ENCODE peak calls at places on chromosomes 6 and 20, in five cellular contexts. One of them, this sample, is unnamed.

GRCh38 chr6:81727876-81728517 is 24.5 kb downstream of the TENT5A start:
- ATAC-seq in Right ventricle myocardium superior: peak
- ATAC-seq in activated naive CD8-positive, alpha-beta T cell treated with anti-CD3 and anti-CD28 coated beads, Interleukin-2, amount 50 U/mL, for 24 hours: no peak
- ATAC-seq in body of pancreas: peak
- ATAC-seq in Right ventricle myocardium inferior: no peak
- ATAC-seq in this sample: no peak

GRCh38 chr6:85579581-85579980 is 14.1 kb downstream of the SNX14 start:
- ATAC-seq in Right ventricle myocardium inferior: no peak
- ATAC-seq in activated naive CD8-positive, alpha-beta T cell treated with anti-CD3 and anti-CD28 coated beads, Interleukin-2, amount 50 U/mL, for 24 hours: no peak
- ATAC-seq in body of pancreas: no peak
- ATAC-seq in Right ventricle myocardium superior: no peak
- ATAC-seq in this sample: no peak

GRCh38 chr20:45670139-45670538 is at the start of gene WFDC11:
- ATAC-seq in body of pancreas: no peak
- ATAC-seq in activated naive CD8-positive, alpha-beta T cell treated with anti-CD3 and anti-CD28 coated beads, Interleukin-2, amount 50 U/mL, for 24 hours: no peak
- ATAC-seq in Right ventricle myocardium inferior: no peak
- ATAC-seq in Right ventricle myocardium superior: no peak
- ATAC-seq in this sample: no peak

GRCh38 chr6:21476054-21476552 is 117.4 kb upstream of the SOX4 start:
- ATAC-seq in activated naive CD8-positive, alpha-beta T cell treated with anti-CD3 and anti-CD28 coated beads, Interleukin-2, amount 50 U/mL, for 24 hours: no peak
- ATAC-seq in Right ventricle myocardium superior: no peak
- ATAC-seq in Right ventricle myocardium inferior: no peak
- ATAC-seq in body of pancreas: peak
- ATAC-seq in this sample: no peak

GRCh38 chr6:123415844-123416468 is 220.8 kb downstream of the TRDN start:
- ATAC-seq in body of pancreas: peak
- ATAC-seq in activated naive CD8-positive, alpha-beta T cell treated with anti-CD3 and anti-CD28 coated beads, Interleukin-2, amount 50 U/mL, for 24 hours: no peak
- ATAC-seq in Right ventricle myocardium superior: peak
- ATAC-seq in Right ventricle myocardium inferior: peak
- ATAC-seq in this sample: no peak

GRCh38 chr20:51399138-51399890 is 143.2 kb downstream of the NFATC2 start:
- ATAC-seq in Right ventricle myocardium superior: no peak
- ATAC-seq in activated naive CD8-positive, alpha-beta T cell treated with anti-CD3 and anti-CD28 coated beads, Interleukin-2, amount 50 U/mL, for 24 hours: no peak
- ATAC-seq in Right ventricle myocardium inferior: no peak
- ATAC-seq in body of pancreas: no peak
- ATAC-seq in this sample: no peak

GRCh38 chr6:43467752-43468151 is 9.6 kb upstream of the TJAP1 start:
- ATAC-seq in body of pancreas: no peak
- ATAC-seq in activated naive CD8-positive, alpha-beta T cell treated with anti-CD3 and anti-CD28 coated beads, Interleukin-2, amount 50 U/mL, for 24 hours: no peak
- ATAC-seq in Right ventricle myocardium inferior: peak
- ATAC-seq in Right ventricle myocardium superior: peak
- ATAC-seq in this sample: no peak

GRCh38 chr20:45359406-45360148 is 3.4 kb upstream of the SYS1 start:
- ATAC-seq in activated naive CD8-positive, alpha-beta T cell treated with anti-CD3 and anti-CD28 coated beads, Interleukin-2, amount 50 U/mL, for 24 hours: no peak
- ATAC-seq in Right ventricle myocardium superior: no peak
- ATAC-seq in body of pancreas: peak
- ATAC-seq in Right ventricle myocardium inferior: no peak
- ATAC-seq in this sample: no peak

GRCh38 chr20:47857994-47858557 is 72.8 kb upstream of the SULF2 start:
- ATAC-seq in body of pancreas: no peak
- ATAC-seq in Right ventricle myocardium inferior: peak
- ATAC-seq in Right ventricle myocardium superior: peak
- ATAC-seq in activated naive CD8-positive, alpha-beta T cell treated with anti-CD3 and anti-CD28 coated beads, Interleukin-2, amount 50 U/mL, for 24 hours: no peak
- ATAC-seq in this sample: no peak

GRCh38 chr20:51360451-51361230 is 181.9 kb downstream of the NFATC2 start:
- ATAC-seq in body of pancreas: no peak
- ATAC-seq in activated naive CD8-positive, alpha-beta T cell treated with anti-CD3 and anti-CD28 coated beads, Interleukin-2, amount 50 U/mL, for 24 hours: no peak
- ATAC-seq in Right ventricle myocardium superior: no peak
- ATAC-seq in Right ventricle myocardium inferior: no peak
- ATAC-seq in this sample: no peak

GRCh38 chr20:47334022-47334551 is 22.4 kb downstream of the ZMYND8 start:
- ATAC-seq in body of pancreas: peak
- ATAC-seq in Right ventricle myocardium inferior: peak
- ATAC-seq in activated naive CD8-positive, alpha-beta T cell treated with anti-CD3 and anti-CD28 coated beads, Interleukin-2, amount 50 U/mL, for 24 hours: no peak
- ATAC-seq in Right ventricle myocardium superior: peak
- ATAC-seq in this sample: no peak

GRCh38 chr6:36633915-36634314 is 39.8 kb downstream of the SRSF3 start:
- ATAC-seq in body of pancreas: peak
- ATAC-seq in Right ventricle myocardium superior: peak
- ATAC-seq in Right ventricle myocardium inferior: peak
- ATAC-seq in activated naive CD8-positive, alpha-beta T cell treated with anti-CD3 and anti-CD28 coated beads, Interleukin-2, amount 50 U/mL, for 24 hours: no peak
- ATAC-seq in this sample: no peak

GRCh38 chr20:22223251-22223650 is 361.1 kb downstream of the FOXA2 start:
- ATAC-seq in Right ventricle myocardium inferior: no peak
- ATAC-seq in activated naive CD8-positive, alpha-beta T cell treated with anti-CD3 and anti-CD28 coated beads, Interleukin-2, amount 50 U/mL, for 24 hours: no peak
- ATAC-seq in body of pancreas: no peak
- ATAC-seq in Right ventricle myocardium superior: no peak
- ATAC-seq in this sample: no peak

GRCh38 chr6:106109043-106109442 is 22.9 kb downstream of the PRDM1 start:
- ATAC-seq in Right ventricle myocardium superior: no peak
- ATAC-seq in body of pancreas: no peak
- ATAC-seq in activated naive CD8-positive, alpha-beta T cell treated with anti-CD3 and anti-CD28 coated beads, Interleukin-2, amount 50 U/mL, for 24 hours: no peak
- ATAC-seq in Right ventricle myocardium inferior: no peak
- ATAC-seq in this sample: no peak

GRCh38 chr6:26576929-26577719 is 19.6 kb upstream of the ABT1 start:
- ATAC-seq in Right ventricle myocardium inferior: no peak
- ATAC-seq in Right ventricle myocardium superior: peak
- ATAC-seq in body of pancreas: peak
- ATAC-seq in activated naive CD8-positive, alpha-beta T cell treated with anti-CD3 and anti-CD28 coated beads, Interleukin-2, amount 50 U/mL, for 24 hours: peak
- ATAC-seq in this sample: no peak

GRCh38 chr6:139522471-139523220 is 148.2 kb upstream of the CITED2 start:
- ATAC-seq in Right ventricle myocardium superior: no peak
- ATAC-seq in body of pancreas: no peak
- ATAC-seq in activated naive CD8-positive, alpha-beta T cell treated with anti-CD3 and anti-CD28 coated beads, Interleukin-2, amount 50 U/mL, for 24 hours: no peak
- ATAC-seq in Right ventricle myocardium inferior: no peak
- ATAC-seq in this sample: no peak

GRCh38 chr6:159679091-159680077 is 13.7 kb downstream of the SOD2 start:
- ATAC-seq in Right ventricle myocardium inferior: no peak
- ATAC-seq in body of pancreas: no peak
- ATAC-seq in activated naive CD8-positive, alpha-beta T cell treated with anti-CD3 and anti-CD28 coated beads, Interleukin-2, amount 50 U/mL, for 24 hours: peak
- ATAC-seq in Right ventricle myocardium superior: no peak
- ATAC-seq in this sample: no peak

GRCh38 chr6:160367798-160368547 is 19.8 kb downstream of the SLC22A3 start:
- ATAC-seq in activated naive CD8-positive, alpha-beta T cell treated with anti-CD3 and anti-CD28 coated beads, Interleukin-2, amount 50 U/mL, for 24 hours: no peak
- ATAC-seq in Right ventricle myocardium inferior: no peak
- ATAC-seq in body of pancreas: no peak
- ATAC-seq in Right ventricle myocardium superior: no peak
- ATAC-seq in this sample: no peak

GRCh38 chr6:165611294-165611693 is 51.7 kb downstream of the PDE10A start:
- ATAC-seq in Right ventricle myocardium inferior: no peak
- ATAC-seq in activated naive CD8-positive, alpha-beta T cell treated with anti-CD3 and anti-CD28 coated beads, Interleukin-2, amount 50 U/mL, for 24 hours: no peak
- ATAC-seq in body of pancreas: no peak
- ATAC-seq in Right ventricle myocardium superior: peak
- ATAC-seq in this sample: no peak

GRCh38 chr20:4563534-4563933 is 158.2 kb upstream of the PRND start:
- ATAC-seq in Right ventricle myocardium inferior: no peak
- ATAC-seq in activated naive CD8-positive, alpha-beta T cell treated with anti-CD3 and anti-CD28 coated beads, Interleukin-2, amount 50 U/mL, for 24 hours: no peak
- ATAC-seq in body of pancreas: no peak
- ATAC-seq in Right ventricle myocardium superior: no peak
- ATAC-seq in this sample: peak

GRCh38 chr20:53655909-53656652 is 62.4 kb upstream of the ZNF217 start:
- ATAC-seq in Right ventricle myocardium superior: no peak
- ATAC-seq in activated naive CD8-positive, alpha-beta T cell treated with anti-CD3 and anti-CD28 coated beads, Interleukin-2, amount 50 U/mL, for 24 hours: peak
- ATAC-seq in body of pancreas: no peak
- ATAC-seq in Right ventricle myocardium inferior: no peak
- ATAC-seq in this sample: peak

GRCh38 chr20:5947276-5947675 is 3.1 kb downstream of the TRMT6 start:
- ATAC-seq in activated naive CD8-positive, alpha-beta T cell treated with anti-CD3 and anti-CD28 coated beads, Interleukin-2, amount 50 U/mL, for 24 hours: peak
- ATAC-seq in Right ventricle myocardium superior: no peak
- ATAC-seq in body of pancreas: no peak
- ATAC-seq in Right ventricle myocardium inferior: no peak
- ATAC-seq in this sample: peak

GRCh38 chr6:136335736-136336362 is 46.2 kb upstream of the BCLAF1 start:
- ATAC-seq in activated naive CD8-positive, alpha-beta T cell treated with anti-CD3 and anti-CD28 coated beads, Interleukin-2, amount 50 U/mL, for 24 hours: no peak
- ATAC-seq in body of pancreas: no peak
- ATAC-seq in Right ventricle myocardium superior: peak
- ATAC-seq in Right ventricle myocardium inferior: peak
- ATAC-seq in this sample: no peak

GRCh38 chr20:64092258-64093012 is 8.2 kb upstream of the LKAAEAR1 start:
- ATAC-seq in activated naive CD8-positive, alpha-beta T cell treated with anti-CD3 and anti-CD28 coated beads, Interleukin-2, amount 50 U/mL, for 24 hours: no peak
- ATAC-seq in Right ventricle myocardium inferior: no peak
- ATAC-seq in body of pancreas: peak
- ATAC-seq in Right ventricle myocardium superior: no peak
- ATAC-seq in this sample: peak

GRCh38 chr6:63806573-63806913 is 170.9 kb downstream of the PHF3 start:
- ATAC-seq in body of pancreas: peak
- ATAC-seq in Right ventricle myocardium inferior: no peak
- ATAC-seq in Right ventricle myocardium superior: no peak
- ATAC-seq in activated naive CD8-positive, alpha-beta T cell treated with anti-CD3 and anti-CD28 coated beads, Interleukin-2, amount 50 U/mL, for 24 hours: no peak
- ATAC-seq in this sample: no peak

GRCh38 chr6:2830183-2830582 is 11.5 kb downstream of the SERPINB1 start:
- ATAC-seq in Right ventricle myocardium superior: no peak
- ATAC-seq in body of pancreas: no peak
- ATAC-seq in Right ventricle myocardium inferior: no peak
- ATAC-seq in activated naive CD8-positive, alpha-beta T cell treated with anti-CD3 and anti-CD28 coated beads, Interleukin-2, amount 50 U/mL, for 24 hours: no peak
- ATAC-seq in this sample: no peak

This sample was measured in stimulated activated memory B cell treated with anti-CD40 and anti-IgM and Interleukin-4, amounts not matched to agents 10 μg/mL and 1 μg/mL and 100 μg/mL, for 72 hours.